ENCODE peak calls at places on chromosome 20, in eight cellular contexts. Q, Z, A, R, N, H, L and G are unnamed samples.

GRCh38 chr20:57470212-57470522 is 54.8 kb downstream of the CTCFL start:
- DNase-seq in H (no peak), Q (no peak), N (no peak), R (no peak), Z (no peak), A (peak), L (no peak), G (no peak)

GRCh38 chr20:2311329-2311728 is 15.5 kb downstream of the TGM3 start:
- DNase-seq in N (no peak), R (no peak), Z (no peak), H (no peak), L (no peak), Q (no peak), A (no peak), G (no peak)

GRCh38 chr20:24489631-24490260 is 20.3 kb downstream of the SYNDIG1 start:
- DNase-seq in Q (no peak), L (no peak), Z (no peak), A (no peak), H (no peak), R (no peak), N (no peak), G (no peak)

GRCh38 chr20:38171301-38172010 is 6.4 kb upstream of the TGM2 start:
- DNase-seq in H (no peak), Q (no peak), R (no peak), A (no peak), L (peak), N (no peak), Z (no peak), G (no peak)

GRCh38 chr20:25361287-25361683 is 29.4 kb downstream of the ABHD12 start:
- DNase-seq in R (no peak), N (no peak), Q (no peak), Z (no peak), A (no peak), H (no peak), L (peak), G (no peak)

GRCh38 chr20:7285918-7286556 is 518.6 kb downstream of the BMP2 start:
- DNase-seq in L (peak), R (peak), Z (peak), A (peak), Q (peak), N (peak), H (peak), G (peak)

GRCh38 chr20:31721408-31722332 is 998 bp downstream of the BCL2L1 start:
- DNase-seq in Z (no peak), N (no peak), A (no peak), L (no peak), H (no peak), R (peak), Q (no peak), G (no peak)

GRCh38 chr20:13549451-13549850 is 89.3 kb downstream of the TASP1 start:
- DNase-seq in L (no peak), N (no peak), Q (no peak), A (no peak), H (no peak), Z (no peak), R (no peak), G (no peak)

GRCh38 chr20:54026300-54027064 is 43.9 kb downstream of the BCAS1 start:
- DNase-seq in Q (no peak), R (no peak), A (no peak), N (no peak), H (peak), Z (no peak), L (no peak), G (no peak)

GRCh38 chr20:46204594-46205205 is 86.6 kb downstream of the CD40 start:
- DNase-seq in Q (no peak), A (no peak), N (no peak), L (no peak), Z (no peak), H (no peak), R (peak), G (no peak)

GRCh38 chr20:37200926-37201826 is 21.8 kb upstream of the MROH8 start:
- DNase-seq in R (no peak), Z (no peak), L (no peak), A (no peak), H (peak), Q (no peak), N (no peak), G (no peak)

GRCh38 chr20:35344354-35344837 is 52.2 kb upstream of the FAM83C start:
- DNase-seq in Q (no peak), R (no peak), N (peak), A (no peak), Z (no peak), H (peak), L (peak), G (no peak)

GRCh38 chr20:24208652-24209051 is 220.1 kb upstream of the GGTLC1 start:
- DNase-seq in H (no peak), L (no peak), R (peak), Z (no peak), A (no peak), Q (no peak), N (no peak), G (no peak)

GRCh38 chr20:45044084-45044573 is 56.8 kb downstream of the KCNS1 start:
- DNase-seq in Q (peak), R (no peak), A (no peak), L (peak), Z (peak), N (peak), H (peak), G (no peak)

GRCh38 chr20:32908334-32909292 is 49.9 kb downstream of the EFCAB8 start:
- DNase-seq in Q (no peak), L (no peak), H (no peak), N (no peak), A (no peak), R (no peak), Z (no peak), G (no peak)

GRCh38 chr20:37397076-37397953 is 51.4 kb downstream of the SRC start:
- DNase-seq in Z (no peak), Q (no peak), L (no peak), H (peak), N (peak), R (peak), A (no peak), G (no peak)

GRCh38 chr20:24991897-24992419 is 593 bp downstream of the APMAP start:
- DNase-seq in Q (no peak), Z (no peak), N (no peak), H (no peak), R (peak), A (peak), L (peak), G (peak)

GRCh38 chr20:22866757-22867425 is 168.2 kb upstream of the SSTR4 start:
- DNase-seq in A (no peak), Q (no peak), H (peak), N (peak), L (peak), R (no peak), Z (no peak), G (no peak)

GRCh38 chr20:12928755-12929401 is 79.9 kb upstream of the SPTLC3 start:
- DNase-seq in A (no peak), H (peak), N (peak), R (no peak), Q (no peak), L (peak), Z (no peak), G (no peak)

GRCh38 chr20:32289661-32290431 is 12.4 kb downstream of the KIF3B start:
- DNase-seq in A (no peak), Q (no peak), R (no peak), Z (no peak), N (no peak), L (no peak), H (no peak), G (no peak)

GRCh38 chr20:8008733-8009132 is 10.8 kb downstream of the TMX4 start:
- DNase-seq in L (no peak), H (no peak), N (no peak), R (no peak), Q (no peak), Z (no peak), A (no peak), G (no peak)

GRCh38 chr20:22807646-22808045 is 223.3 kb upstream of the FOXA2 start:
- DNase-seq in H (peak), R (no peak), A (no peak), L (no peak), Q (no peak), Z (no peak), N (no peak), G (no peak)

GRCh38 chr20:20796766-20797415 is 84.4 kb upstream of the RALGAPA2 start:
- DNase-seq in R (no peak), Z (no peak), Q (no peak), N (no peak), L (no peak), H (no peak), A (no peak), G (no peak)

GRCh38 chr20:46057856-46058655 is 29.0 kb downstream of the SLC12A5 start:
- DNase-seq in Q (peak), R (peak), L (peak), A (no peak), Z (peak), N (peak), H (peak), G (peak)

GRCh38 chr20:24102290-24102689 is 113.7 kb upstream of the GGTLC1 start:
- DNase-seq in R (no peak), L (no peak), Z (no peak), H (peak), N (no peak), Q (no peak), A (no peak), G (no peak)

GRCh38 chr20:9837634-9838033 is 1.2 kb downstream of the PAK5 start:
- DNase-seq in L (peak), Q (no peak), A (no peak), N (no peak), Z (no peak), H (no peak), R (no peak), G (no peak)

GRCh38 chr20:53660078-53660909 is 66.7 kb upstream of the ZNF217 start:
- DNase-seq in A (no peak), Q (no peak), Z (no peak), L (peak), N (no peak), H (peak), R (no peak), G (no peak)

GRCh38 chr20:16280219-16280618 is 293.0 kb downstream of the KIF16B start:
- DNase-seq in Z (no peak), N (no peak), R (no peak), A (no peak), Q (no peak), L (no peak), H (no peak), G (no peak)

GRCh38 chr20:45450097-45450818 is 19.3 kb upstream of the WFDC2 start:
- DNase-seq in L (peak), Q (no peak), R (no peak), Z (no peak), H (peak), A (no peak), N (peak), G (no peak)

GRCh38 chr20:31666258-31667042 is 28.7 kb downstream of the COX4I2 start:
- DNase-seq in H (peak), N (no peak), A (peak), R (no peak), Q (no peak), L (no peak), Z (peak), G (no peak)

GRCh38 chr20:9397928-9398327 is 116.5 kb upstream of the LAMP5 start:
- DNase-seq in L (no peak), Q (no peak), Z (no peak), A (no peak), N (no peak), R (no peak), H (peak), G (no peak)

GRCh38 chr20:58392286-58392685 is 3.3 kb downstream of the VAPB start:
- DNase-seq in H (no peak), N (no peak), Z (no peak), A (no peak), L (no peak), R (no peak), Q (no peak), G (no peak)

GRCh38 chr20:43560974-43561373 is 2.1 kb downstream of the SGK2 start:
- DNase-seq in L (no peak), A (no peak), R (no peak), N (no peak), Q (no peak), H (no peak), Z (no peak), G (no peak)

GRCh38 chr20:38032585-38033329 is 499 bp downstream of the TTI1 start:
- DNase-seq in A (peak), R (no peak), Q (no peak), N (no peak), Z (no peak), L (no peak), H (no peak), G (no peak)

GRCh38 chr20:33668087-33668790 is 1.5 kb downstream of the ACTL10 start:
- DNase-seq in H (no peak), N (peak), L (no peak), Z (peak), A (peak), Q (peak), R (peak), G (peak)

GRCh38 chr20:19964289-19965263 is 52.6 kb upstream of the NAA20 start:
- DNase-seq in L (peak), Z (peak), A (peak), H (peak), R (no peak), N (peak), Q (no peak), G (no peak)

GRCh38 chr20:53608456-53609413 is 15.1 kb upstream of the ZNF217 start:
- DNase-seq in Q (no peak), L (no peak), Z (no peak), H (no peak), N (peak), A (peak), R (no peak), G (peak)

GRCh38 chr20:5621305-5621704 is 128.9 kb upstream of the SHLD1 start:
- DNase-seq in L (peak), Z (no peak), R (no peak), H (peak), A (no peak), Q (no peak), N (peak), G (no peak)

GRCh38 chr20:52992632-52993031 is 20.5 kb downstream of the TSHZ2 start:
- DNase-seq in Q (no peak), N (no peak), H (peak), R (no peak), A (no peak), Z (no peak), L (no peak), G (no peak)

GRCh38 chr20:2700913-2701620 is 8.5 kb downstream of the EBF4 start:
- DNase-seq in Q (no peak), N (no peak), R (no peak), L (no peak), A (peak), H (no peak), Z (peak), G (no peak)

GRCh38 chr20:3768342-3769130 is 983 bp upstream of the ADISSP start:
- DNase-seq in R (peak), A (peak), H (peak), L (peak), Q (peak), N (peak), Z (no peak), G (peak)
- TF ChIP-seq CTCF in R (peak), A (peak), H (peak), L (peak), Q (peak), N (peak), Z (peak), G (peak)

GRCh38 chr20:63543733-63544132 is 3.8 kb downstream of the SRMS start:
- DNase-seq in Z (no peak), R (no peak), N (no peak), Q (no peak), L (no peak), H (no peak), A (no peak), G (no peak)

GRCh38 chr20:63543131-63543530 is 4.4 kb downstream of the SRMS start:
- DNase-seq in N (no peak), Z (no peak), A (no peak), L (no peak), Q (no peak), H (no peak), R (no peak), G (no peak)

GRCh38 chr20:63542031-63542559 is 4.9 kb upstream of the PTK6 start:
- DNase-seq in A (no peak), L (no peak), Z (no peak), H (no peak), N (no peak), R (no peak), Q (no peak), G (no peak)

GRCh38 chr20:63541371-63541770 is 4.2 kb upstream of the PTK6 start:
- DNase-seq in N (no peak), Z (no peak), A (no peak), H (no peak), Q (no peak), L (no peak), R (no peak), G (no peak)

DNA sequence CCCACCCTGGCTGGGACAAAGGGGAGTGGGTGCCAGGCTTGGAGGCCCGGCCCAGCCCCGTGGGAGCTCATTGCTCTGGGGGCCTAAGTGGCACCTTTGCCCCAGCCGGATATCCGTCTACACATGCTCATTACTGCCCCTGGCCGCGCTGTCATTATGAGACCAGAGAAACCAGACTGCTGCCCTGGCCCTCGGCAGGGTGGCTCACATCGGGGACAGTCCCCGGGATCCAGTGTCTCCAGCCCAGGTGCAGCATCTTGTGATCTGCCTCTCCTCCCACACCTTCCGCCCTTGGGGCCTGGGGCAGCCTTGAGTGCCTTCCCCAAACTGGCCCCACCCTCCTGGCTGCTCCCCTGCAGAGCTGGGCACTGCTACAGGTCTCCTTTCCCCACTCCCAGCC is 4.9 kb downstream of the SRMS start:
- DNase-seq in L (no peak), R (no peak), Q (no peak), Z (no peak), N (no peak), A (no peak), H (no peak), G (no peak)
- TF ChIP-seq CTCF in L (no peak), R (no peak), Q (no peak), Z (no peak), N (no peak), A (no peak), H (no peak), G (no peak)

DNA sequence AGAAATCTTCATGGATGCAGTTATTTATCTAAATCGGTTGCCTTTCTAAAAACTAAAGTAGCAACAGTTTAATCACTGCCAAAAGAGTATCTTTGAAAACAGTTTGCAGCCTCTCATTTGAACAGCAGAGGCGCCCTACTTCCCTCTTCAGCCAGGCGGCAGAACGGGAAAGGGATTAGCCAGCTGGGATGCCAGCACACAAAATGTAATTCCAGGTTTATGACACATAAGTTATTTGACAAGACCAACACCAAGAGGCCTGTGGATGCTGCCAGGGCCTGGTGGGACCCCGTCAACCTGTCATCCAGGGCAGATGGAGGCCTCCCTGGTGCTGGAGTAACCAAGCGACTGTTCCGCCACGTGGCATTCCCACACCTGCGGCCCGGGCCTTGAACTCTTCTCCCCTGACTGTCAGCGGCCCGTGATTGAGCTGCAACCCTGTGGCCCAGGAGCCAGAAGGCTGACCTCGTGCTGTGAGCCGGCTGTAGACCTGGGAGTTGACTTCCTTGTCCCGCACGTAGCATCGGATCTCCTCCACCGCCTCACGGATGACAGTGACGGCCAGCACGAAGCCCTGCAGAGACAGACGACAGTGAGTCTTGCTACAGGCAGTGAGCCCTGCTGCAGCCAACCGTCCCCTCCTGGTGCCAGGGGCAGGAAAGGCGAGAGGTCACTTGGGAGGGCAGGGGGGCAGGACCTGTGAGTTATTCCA is 55.5 kb downstream of the ATP9A start:
- DNase-seq in N (peak), L (peak), Q (no peak), A (no peak), R (peak), H (peak), Z (no peak), G (peak)
- TF ChIP-seq CTCF in N (peak), L (peak), Q (peak), A (no peak), R (peak), H (peak), Z (no peak), G (peak)

GRCh38 chr20:17502105-17502504 is 29.1 kb downstream of the BFSP1 start:
- DNase-seq in Z (no peak), Q (no peak), N (no peak), H (no peak), L (no peak), A (no peak), R (no peak), G (peak)

GRCh38 chr20:17505664-17506517 is 25.3 kb downstream of the BFSP1 start:
- DNase-seq in L (peak), N (peak), Q (no peak), H (peak), A (no peak), Z (no peak), R (no peak), G (no peak)

GRCh38 chr20:17503501-17504325 is 27.5 kb downstream of the BFSP1 start:
- DNase-seq in N (no peak), L (no peak), A (no peak), Q (no peak), H (no peak), Z (no peak), R (no peak), G (no peak)

GRCh38 chr20:17504898-17505663 is 26.1 kb downstream of the BFSP1 start:
- DNase-seq in Z (peak), H (peak), Q (peak), L (peak), N (peak), R (peak), A (peak), G (no peak)

DNA sequence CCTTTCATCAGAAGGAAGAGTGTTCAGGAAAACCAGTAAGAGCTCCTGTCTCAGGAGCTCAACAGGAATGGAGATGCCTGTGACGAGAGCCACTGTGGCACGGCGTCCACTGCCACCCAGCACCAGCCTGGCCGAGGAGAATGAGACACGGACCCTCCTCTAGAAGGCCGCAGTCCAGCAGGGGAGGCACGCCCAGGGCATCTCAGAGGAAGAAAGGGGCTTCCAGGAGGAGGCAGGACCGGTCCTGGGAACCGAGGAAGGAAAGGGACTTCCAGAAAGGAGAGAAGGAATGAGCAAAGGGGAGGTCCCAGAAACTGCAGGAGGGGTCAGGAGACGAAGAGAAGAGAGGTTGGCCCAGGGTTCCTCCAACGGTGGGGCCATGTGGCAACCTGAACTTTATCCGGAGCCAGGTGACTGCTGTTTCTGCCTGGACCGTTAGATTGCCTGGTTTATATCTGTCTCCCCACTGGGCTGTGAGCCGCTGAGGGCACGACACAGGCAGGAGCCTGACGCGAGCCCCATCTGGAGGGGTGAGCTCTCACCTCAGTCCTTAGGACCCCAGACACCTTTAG is 26.8 kb downstream of the BFSP1 start:
- DNase-seq in R (no peak), A (no peak), Z (no peak), H (no peak), Q (no peak), L (peak), N (no peak), G (no peak)
- TF ChIP-seq CTCF in R (no peak), A (no peak), Z (no peak), H (no peak), Q (no peak), L (no peak), N (no peak), G (no peak)

GRCh38 chr20:59411191-59411988 is 111.0 kb downstream of the EDN3 start:
- DNase-seq in Q (no peak), N (no peak), H (no peak), Z (no peak), A (no peak), L (no peak), R (no peak), G (no peak)
- TF ChIP-seq CTCF in Q (no peak), N (no peak), H (no peak), Z (no peak), A (no peak), L (no peak), R (no peak), G (no peak)